ENCODE peak calls at places on chromosomes 3 and 15, in nine cellular contexts. One of them, this sample, is unnamed.

GRCh38 chr15:67406257-67406861 is 114.6 kb upstream of the C15orf61 start:
- DNase-seq in activated CD8-positive, alpha-beta T cell treated with anti-CD3 and anti-CD28 coated beads, Interleukin-2, amount 10 ng/mL, durations not matched to agents 7 days and 5 days: no peak
- DNase-seq in mammary epithelial cell: no peak
- DNase-seq in activated CD4-positive, alpha-beta memory T cell treated with anti-CD3 and anti-CD28 coated beads, Interleukin-2, amount 10 ng/mL, durations not matched to agents 7 days and 5 days: no peak
- DNase-seq in H9: no peak
- DNase-seq in Panc1: no peak
- DNase-seq in CD8-positive, alpha-beta T cell: no peak
- DNase-seq in AG08396: no peak
- DNase-seq in PC-3: no peak
- DNase-seq in this sample: no peak

GRCh38 chr3:50467932-50468331 is 35.5 kb downstream of the CACNA2D2 start:
- DNase-seq in activated CD8-positive, alpha-beta T cell treated with anti-CD3 and anti-CD28 coated beads, Interleukin-2, amount 10 ng/mL, durations not matched to agents 7 days and 5 days: no peak
- DNase-seq in mammary epithelial cell: no peak
- DNase-seq in activated CD4-positive, alpha-beta memory T cell treated with anti-CD3 and anti-CD28 coated beads, Interleukin-2, amount 10 ng/mL, durations not matched to agents 7 days and 5 days: no peak
- DNase-seq in H9: no peak
- DNase-seq in Panc1: no peak
- DNase-seq in CD8-positive, alpha-beta T cell: no peak
- DNase-seq in AG08396: no peak
- DNase-seq in PC-3: no peak
- DNase-seq in this sample: no peak

GRCh38 chr3:48217449-48217848 is 5.8 kb upstream of the CAMP start:
- DNase-seq in activated CD8-positive, alpha-beta T cell treated with anti-CD3 and anti-CD28 coated beads, Interleukin-2, amount 10 ng/mL, durations not matched to agents 7 days and 5 days: no peak
- DNase-seq in mammary epithelial cell: no peak
- DNase-seq in activated CD4-positive, alpha-beta memory T cell treated with anti-CD3 and anti-CD28 coated beads, Interleukin-2, amount 10 ng/mL, durations not matched to agents 7 days and 5 days: no peak
- DNase-seq in H9: no peak
- DNase-seq in Panc1: no peak
- DNase-seq in CD8-positive, alpha-beta T cell: no peak
- DNase-seq in AG08396: no peak
- DNase-seq in PC-3: no peak
- DNase-seq in this sample: no peak

GRCh38 chr15:29268706-29269484 is 727 bp downstream of the NSMCE3 start:
- DNase-seq in activated CD8-positive, alpha-beta T cell treated with anti-CD3 and anti-CD28 coated beads, Interleukin-2, amount 10 ng/mL, durations not matched to agents 7 days and 5 days: peak
- DNase-seq in mammary epithelial cell: peak
- DNase-seq in activated CD4-positive, alpha-beta memory T cell treated with anti-CD3 and anti-CD28 coated beads, Interleukin-2, amount 10 ng/mL, durations not matched to agents 7 days and 5 days: peak
- DNase-seq in H9: peak
- DNase-seq in Panc1: no peak
- DNase-seq in CD8-positive, alpha-beta T cell: peak
- DNase-seq in AG08396: peak
- DNase-seq in PC-3: peak
- DNase-seq in this sample: peak

GRCh38 chr3:47012342-47013230 is 33.1 kb downstream of the NBEAL2 start:
- DNase-seq in activated CD8-positive, alpha-beta T cell treated with anti-CD3 and anti-CD28 coated beads, Interleukin-2, amount 10 ng/mL, durations not matched to agents 7 days and 5 days: no peak
- DNase-seq in mammary epithelial cell: no peak
- DNase-seq in activated CD4-positive, alpha-beta memory T cell treated with anti-CD3 and anti-CD28 coated beads, Interleukin-2, amount 10 ng/mL, durations not matched to agents 7 days and 5 days: peak
- DNase-seq in H9: peak
- DNase-seq in Panc1: no peak
- DNase-seq in CD8-positive, alpha-beta T cell: no peak
- DNase-seq in AG08396: no peak
- DNase-seq in PC-3: no peak
- DNase-seq in this sample: no peak

GRCh38 chr3:45560270-45561020 is 34.1 kb upstream of the LIMD1 start:
- DNase-seq in activated CD8-positive, alpha-beta T cell treated with anti-CD3 and anti-CD28 coated beads, Interleukin-2, amount 10 ng/mL, durations not matched to agents 7 days and 5 days: no peak
- DNase-seq in mammary epithelial cell: no peak
- DNase-seq in activated CD4-positive, alpha-beta memory T cell treated with anti-CD3 and anti-CD28 coated beads, Interleukin-2, amount 10 ng/mL, durations not matched to agents 7 days and 5 days: no peak
- DNase-seq in H9: no peak
- DNase-seq in Panc1: no peak
- DNase-seq in CD8-positive, alpha-beta T cell: no peak
- DNase-seq in AG08396: no peak
- DNase-seq in PC-3: no peak
- DNase-seq in this sample: no peak

GRCh38 chr3:172355836-172356235 is 92.4 kb downstream of the GHSR start:
- DNase-seq in activated CD8-positive, alpha-beta T cell treated with anti-CD3 and anti-CD28 coated beads, Interleukin-2, amount 10 ng/mL, durations not matched to agents 7 days and 5 days: no peak
- DNase-seq in mammary epithelial cell: peak
- DNase-seq in activated CD4-positive, alpha-beta memory T cell treated with anti-CD3 and anti-CD28 coated beads, Interleukin-2, amount 10 ng/mL, durations not matched to agents 7 days and 5 days: no peak
- DNase-seq in H9: no peak
- DNase-seq in Panc1: peak
- DNase-seq in CD8-positive, alpha-beta T cell: no peak
- DNase-seq in AG08396: peak
- DNase-seq in PC-3: peak
- DNase-seq in this sample: no peak

GRCh38 chr3:87052499-87053260 is 61.7 kb upstream of the VGLL3 start:
- DNase-seq in activated CD8-positive, alpha-beta T cell treated with anti-CD3 and anti-CD28 coated beads, Interleukin-2, amount 10 ng/mL, durations not matched to agents 7 days and 5 days: no peak
- DNase-seq in mammary epithelial cell: peak
- DNase-seq in activated CD4-positive, alpha-beta memory T cell treated with anti-CD3 and anti-CD28 coated beads, Interleukin-2, amount 10 ng/mL, durations not matched to agents 7 days and 5 days: no peak
- DNase-seq in H9: peak
- DNase-seq in Panc1: no peak
- DNase-seq in CD8-positive, alpha-beta T cell: no peak
- DNase-seq in AG08396: no peak
- DNase-seq in PC-3: no peak
- DNase-seq in this sample: no peak

GRCh38 chr3:158808697-158809096 is 6.8 kb downstream of the MFSD1 start:
- DNase-seq in activated CD8-positive, alpha-beta T cell treated with anti-CD3 and anti-CD28 coated beads, Interleukin-2, amount 10 ng/mL, durations not matched to agents 7 days and 5 days: no peak
- DNase-seq in mammary epithelial cell: peak
- DNase-seq in activated CD4-positive, alpha-beta memory T cell treated with anti-CD3 and anti-CD28 coated beads, Interleukin-2, amount 10 ng/mL, durations not matched to agents 7 days and 5 days: no peak
- DNase-seq in H9: no peak
- DNase-seq in Panc1: no peak
- DNase-seq in CD8-positive, alpha-beta T cell: no peak
- DNase-seq in AG08396: peak
- DNase-seq in PC-3: peak
- DNase-seq in this sample: no peak

GRCh38 chr3:58249358-58250092 is 11.9 kb downstream of the ABHD6 start:
- DNase-seq in activated CD8-positive, alpha-beta T cell treated with anti-CD3 and anti-CD28 coated beads, Interleukin-2, amount 10 ng/mL, durations not matched to agents 7 days and 5 days: no peak
- DNase-seq in mammary epithelial cell: no peak
- DNase-seq in activated CD4-positive, alpha-beta memory T cell treated with anti-CD3 and anti-CD28 coated beads, Interleukin-2, amount 10 ng/mL, durations not matched to agents 7 days and 5 days: no peak
- DNase-seq in H9: no peak
- DNase-seq in Panc1: no peak
- DNase-seq in CD8-positive, alpha-beta T cell: no peak
- DNase-seq in AG08396: no peak
- DNase-seq in PC-3: no peak
- DNase-seq in this sample: no peak

GRCh38 chr3:39211332-39212130 is 19.1 kb upstream of the XIRP1 start:
- DNase-seq in activated CD8-positive, alpha-beta T cell treated with anti-CD3 and anti-CD28 coated beads, Interleukin-2, amount 10 ng/mL, durations not matched to agents 7 days and 5 days: no peak
- DNase-seq in mammary epithelial cell: no peak
- DNase-seq in activated CD4-positive, alpha-beta memory T cell treated with anti-CD3 and anti-CD28 coated beads, Interleukin-2, amount 10 ng/mL, durations not matched to agents 7 days and 5 days: no peak
- DNase-seq in H9: peak
- DNase-seq in Panc1: no peak
- DNase-seq in CD8-positive, alpha-beta T cell: no peak
- DNase-seq in AG08396: no peak
- DNase-seq in PC-3: no peak
- DNase-seq in this sample: no peak

GRCh38 chr15:31434418-31435255 is 108.0 kb downstream of the KLF13 start:
- DNase-seq in activated CD8-positive, alpha-beta T cell treated with anti-CD3 and anti-CD28 coated beads, Interleukin-2, amount 10 ng/mL, durations not matched to agents 7 days and 5 days: peak
- DNase-seq in mammary epithelial cell: peak
- DNase-seq in activated CD4-positive, alpha-beta memory T cell treated with anti-CD3 and anti-CD28 coated beads, Interleukin-2, amount 10 ng/mL, durations not matched to agents 7 days and 5 days: peak
- DNase-seq in H9: no peak
- DNase-seq in Panc1: no peak
- DNase-seq in CD8-positive, alpha-beta T cell: peak
- DNase-seq in AG08396: peak
- DNase-seq in PC-3: peak
- DNase-seq in this sample: peak

GRCh38 chr3:184688251-184688851 is 23.5 kb downstream of the MAGEF1 start:
- DNase-seq in activated CD8-positive, alpha-beta T cell treated with anti-CD3 and anti-CD28 coated beads, Interleukin-2, amount 10 ng/mL, durations not matched to agents 7 days and 5 days: no peak
- DNase-seq in mammary epithelial cell: peak
- DNase-seq in activated CD4-positive, alpha-beta memory T cell treated with anti-CD3 and anti-CD28 coated beads, Interleukin-2, amount 10 ng/mL, durations not matched to agents 7 days and 5 days: no peak
- DNase-seq in H9: no peak
- DNase-seq in Panc1: no peak
- DNase-seq in CD8-positive, alpha-beta T cell: no peak
- DNase-seq in AG08396: peak
- DNase-seq in PC-3: peak
- DNase-seq in this sample: no peak

GRCh38 chr15:85063088-85063487 is 81.4 kb downstream of the PDE8A start:
- DNase-seq in activated CD8-positive, alpha-beta T cell treated with anti-CD3 and anti-CD28 coated beads, Interleukin-2, amount 10 ng/mL, durations not matched to agents 7 days and 5 days: no peak
- DNase-seq in mammary epithelial cell: no peak
- DNase-seq in activated CD4-positive, alpha-beta memory T cell treated with anti-CD3 and anti-CD28 coated beads, Interleukin-2, amount 10 ng/mL, durations not matched to agents 7 days and 5 days: no peak
- DNase-seq in H9: no peak
- DNase-seq in Panc1: no peak
- DNase-seq in CD8-positive, alpha-beta T cell: no peak
- DNase-seq in AG08396: no peak
- DNase-seq in PC-3: no peak
- DNase-seq in this sample: no peak

GRCh38 chr3:65751123-65751700 is 287.5 kb downstream of the MAGI1 start:
- DNase-seq in activated CD8-positive, alpha-beta T cell treated with anti-CD3 and anti-CD28 coated beads, Interleukin-2, amount 10 ng/mL, durations not matched to agents 7 days and 5 days: no peak
- DNase-seq in mammary epithelial cell: peak
- DNase-seq in activated CD4-positive, alpha-beta memory T cell treated with anti-CD3 and anti-CD28 coated beads, Interleukin-2, amount 10 ng/mL, durations not matched to agents 7 days and 5 days: no peak
- DNase-seq in H9: peak
- DNase-seq in Panc1: no peak
- DNase-seq in CD8-positive, alpha-beta T cell: no peak
- DNase-seq in AG08396: peak
- DNase-seq in PC-3: peak
- DNase-seq in this sample: no peak

GRCh38 chr15:78372880-78373279 is 32.7 kb downstream of the CRABP1 start:
- DNase-seq in activated CD8-positive, alpha-beta T cell treated with anti-CD3 and anti-CD28 coated beads, Interleukin-2, amount 10 ng/mL, durations not matched to agents 7 days and 5 days: no peak
- DNase-seq in mammary epithelial cell: no peak
- DNase-seq in activated CD4-positive, alpha-beta memory T cell treated with anti-CD3 and anti-CD28 coated beads, Interleukin-2, amount 10 ng/mL, durations not matched to agents 7 days and 5 days: no peak
- DNase-seq in H9: peak
- DNase-seq in Panc1: no peak
- DNase-seq in CD8-positive, alpha-beta T cell: no peak
- DNase-seq in AG08396: no peak
- DNase-seq in PC-3: peak
- DNase-seq in this sample: no peak

GRCh38 chr3:195876297-195877031 is 31.9 kb downstream of the TNK2 start:
- DNase-seq in activated CD8-positive, alpha-beta T cell treated with anti-CD3 and anti-CD28 coated beads, Interleukin-2, amount 10 ng/mL, durations not matched to agents 7 days and 5 days: no peak
- DNase-seq in mammary epithelial cell: no peak
- DNase-seq in activated CD4-positive, alpha-beta memory T cell treated with anti-CD3 and anti-CD28 coated beads, Interleukin-2, amount 10 ng/mL, durations not matched to agents 7 days and 5 days: peak
- DNase-seq in H9: no peak
- DNase-seq in Panc1: no peak
- DNase-seq in CD8-positive, alpha-beta T cell: no peak
- DNase-seq in AG08396: no peak
- DNase-seq in PC-3: peak
- DNase-seq in this sample: no peak

GRCh38 chr15:67108122-67108871 is 42.9 kb downstream of the SMAD3 start:
- DNase-seq in activated CD8-positive, alpha-beta T cell treated with anti-CD3 and anti-CD28 coated beads, Interleukin-2, amount 10 ng/mL, durations not matched to agents 7 days and 5 days: no peak
- DNase-seq in mammary epithelial cell: no peak
- DNase-seq in activated CD4-positive, alpha-beta memory T cell treated with anti-CD3 and anti-CD28 coated beads, Interleukin-2, amount 10 ng/mL, durations not matched to agents 7 days and 5 days: no peak
- DNase-seq in H9: no peak
- DNase-seq in Panc1: no peak
- DNase-seq in CD8-positive, alpha-beta T cell: no peak
- DNase-seq in AG08396: no peak
- DNase-seq in PC-3: no peak
- DNase-seq in this sample: no peak

GRCh38 chr3:59879033-59879655 is 829.3 kb upstream of the CFAP20DC start:
- DNase-seq in activated CD8-positive, alpha-beta T cell treated with anti-CD3 and anti-CD28 coated beads, Interleukin-2, amount 10 ng/mL, durations not matched to agents 7 days and 5 days: no peak
- DNase-seq in mammary epithelial cell: no peak
- DNase-seq in activated CD4-positive, alpha-beta memory T cell treated with anti-CD3 and anti-CD28 coated beads, Interleukin-2, amount 10 ng/mL, durations not matched to agents 7 days and 5 days: no peak
- DNase-seq in H9: no peak
- DNase-seq in Panc1: no peak
- DNase-seq in CD8-positive, alpha-beta T cell: no peak
- DNase-seq in AG08396: no peak
- DNase-seq in PC-3: no peak
- DNase-seq in this sample: no peak

GRCh38 chr3:52973806-52974205 is 72.1 kb downstream of the SFMBT1 start:
- DNase-seq in activated CD8-positive, alpha-beta T cell treated with anti-CD3 and anti-CD28 coated beads, Interleukin-2, amount 10 ng/mL, durations not matched to agents 7 days and 5 days: no peak
- DNase-seq in mammary epithelial cell: no peak
- DNase-seq in activated CD4-positive, alpha-beta memory T cell treated with anti-CD3 and anti-CD28 coated beads, Interleukin-2, amount 10 ng/mL, durations not matched to agents 7 days and 5 days: no peak
- DNase-seq in H9: no peak
- DNase-seq in Panc1: no peak
- DNase-seq in CD8-positive, alpha-beta T cell: no peak
- DNase-seq in AG08396: no peak
- DNase-seq in PC-3: no peak
- DNase-seq in this sample: no peak

GRCh38 chr3:39299279-39299678 is 19.4 kb upstream of the CX3CR1 start:
- DNase-seq in activated CD8-positive, alpha-beta T cell treated with anti-CD3 and anti-CD28 coated beads, Interleukin-2, amount 10 ng/mL, durations not matched to agents 7 days and 5 days: no peak
- DNase-seq in mammary epithelial cell: no peak
- DNase-seq in activated CD4-positive, alpha-beta memory T cell treated with anti-CD3 and anti-CD28 coated beads, Interleukin-2, amount 10 ng/mL, durations not matched to agents 7 days and 5 days: no peak
- DNase-seq in H9: no peak
- DNase-seq in Panc1: no peak
- DNase-seq in CD8-positive, alpha-beta T cell: no peak
- DNase-seq in AG08396: no peak
- DNase-seq in PC-3: no peak
- DNase-seq in this sample: no peak

GRCh38 chr3:169241575-169241927 is 422.0 kb downstream of the MECOM start:
- DNase-seq in activated CD8-positive, alpha-beta T cell treated with anti-CD3 and anti-CD28 coated beads, Interleukin-2, amount 10 ng/mL, durations not matched to agents 7 days and 5 days: no peak
- DNase-seq in mammary epithelial cell: peak
- DNase-seq in activated CD4-positive, alpha-beta memory T cell treated with anti-CD3 and anti-CD28 coated beads, Interleukin-2, amount 10 ng/mL, durations not matched to agents 7 days and 5 days: no peak
- DNase-seq in H9: no peak
- DNase-seq in Panc1: no peak
- DNase-seq in CD8-positive, alpha-beta T cell: no peak
- DNase-seq in AG08396: peak
- DNase-seq in PC-3: no peak
- DNase-seq in this sample: no peak

GRCh38 chr3:108489776-108490175 is 20.6 kb downstream of the MYH15 start:
- DNase-seq in activated CD8-positive, alpha-beta T cell treated with anti-CD3 and anti-CD28 coated beads, Interleukin-2, amount 10 ng/mL, durations not matched to agents 7 days and 5 days: peak
- DNase-seq in mammary epithelial cell: peak
- DNase-seq in activated CD4-positive, alpha-beta memory T cell treated with anti-CD3 and anti-CD28 coated beads, Interleukin-2, amount 10 ng/mL, durations not matched to agents 7 days and 5 days: peak
- DNase-seq in H9: peak
- DNase-seq in Panc1: no peak
- DNase-seq in CD8-positive, alpha-beta T cell: no peak
- DNase-seq in AG08396: peak
- DNase-seq in PC-3: peak
- DNase-seq in this sample: no peak

GRCh38 chr15:40029979-40030893 is 8.7 kb downstream of the SRP14 start:
- DNase-seq in activated CD8-positive, alpha-beta T cell treated with anti-CD3 and anti-CD28 coated beads, Interleukin-2, amount 10 ng/mL, durations not matched to agents 7 days and 5 days: no peak
- DNase-seq in mammary epithelial cell: no peak
- DNase-seq in activated CD4-positive, alpha-beta memory T cell treated with anti-CD3 and anti-CD28 coated beads, Interleukin-2, amount 10 ng/mL, durations not matched to agents 7 days and 5 days: peak
- DNase-seq in H9: no peak
- DNase-seq in Panc1: no peak
- DNase-seq in CD8-positive, alpha-beta T cell: no peak
- DNase-seq in AG08396: no peak
- DNase-seq in PC-3: peak
- DNase-seq in this sample: no peak

GRCh38 chr3:124269619-124270018 is 277.7 kb upstream of the ROPN1 start:
- DNase-seq in activated CD8-positive, alpha-beta T cell treated with anti-CD3 and anti-CD28 coated beads, Interleukin-2, amount 10 ng/mL, durations not matched to agents 7 days and 5 days: no peak
- DNase-seq in mammary epithelial cell: no peak
- DNase-seq in activated CD4-positive, alpha-beta memory T cell treated with anti-CD3 and anti-CD28 coated beads, Interleukin-2, amount 10 ng/mL, durations not matched to agents 7 days and 5 days: no peak
- DNase-seq in H9: no peak
- DNase-seq in Panc1: no peak
- DNase-seq in CD8-positive, alpha-beta T cell: no peak
- DNase-seq in AG08396: no peak
- DNase-seq in PC-3: no peak
- DNase-seq in this sample: no peak

GRCh38 chr3:142577701-142578308 is 728 bp downstream of the ATR start:
- DNase-seq in activated CD8-positive, alpha-beta T cell treated with anti-CD3 and anti-CD28 coated beads, Interleukin-2, amount 10 ng/mL, durations not matched to agents 7 days and 5 days: no peak
- DNase-seq in mammary epithelial cell: peak
- DNase-seq in activated CD4-positive, alpha-beta memory T cell treated with anti-CD3 and anti-CD28 coated beads, Interleukin-2, amount 10 ng/mL, durations not matched to agents 7 days and 5 days: no peak
- DNase-seq in H9: no peak
- DNase-seq in Panc1: no peak
- DNase-seq in CD8-positive, alpha-beta T cell: no peak
- DNase-seq in AG08396: no peak
- DNase-seq in PC-3: no peak
- DNase-seq in this sample: peak